ENCODE peak calls at places on chromosome 19, in seven cellular contexts. Y is cardiac muscle cell; V is iPS DF 6.9; S is CD8-positive, alpha-beta memory T cell; N is CD8-positive, alpha-beta T cell; A is stomach; Z is vagina. B is an unnamed sample.

GRCh38 chr19:51354742-51355148 is 11.4 kb downstream of the ETFB start:
- DNase-seq in Z (no peak), Y (peak), S (no peak), N (no peak), V (no peak), A (no peak), B (peak)

GRCh38 chr19:30504272-30504671 is 132.1 kb downstream of the ZNF536 start:
- DNase-seq in V (no peak), Z (no peak), Y (no peak), N (no peak), S (no peak), A (no peak), B (no peak)

GRCh38 chr19:32928806-32929205 is 43.0 kb downstream of the CEP89 start:
- DNase-seq in A (no peak), N (no peak), S (no peak), Y (no peak), Z (no peak), V (no peak), B (no peak)

GRCh38 chr19:23996549-23996948 is 81.9 kb downstream of the ZNF726 start:
- DNase-seq in V (peak), Y (no peak), A (no peak), S (no peak), Z (no peak), N (no peak), B (no peak)

GRCh38 chr19:2171349-2172145 is 7.8 kb downstream of the DOT1L start:
- DNase-seq in Z (no peak), Y (peak), A (peak), V (no peak), N (peak), S (peak), B (peak)

GRCh38 chr19:55319786-55320185 is 5.4 kb downstream of the TMEM150B start:
- DNase-seq in Z (no peak), Y (peak), A (no peak), N (no peak), V (no peak), S (no peak), B (no peak)

GRCh38 chr19:14059093-14059480 is 2.8 kb downstream of the PALM3 start:
- DNase-seq in Z (no peak), S (peak), A (peak), V (no peak), N (no peak), Y (peak), B (peak)

GRCh38 chr19:4580021-4580901 is 20.8 kb upstream of the SEMA6B start:
- DNase-seq in Z (no peak), N (no peak), Y (no peak), A (no peak), S (no peak), V (no peak), B (no peak)

GRCh38 chr19:9986787-9987281 is 23.5 kb downstream of the COL5A3 start:
- DNase-seq in V (no peak), Z (no peak), Y (peak), N (no peak), A (no peak), S (no peak), B (no peak)

GRCh38 chr19:40798223-40798996 is 581 bp upstream of the EGLN2 start:
- DNase-seq in S (peak), V (peak), A (peak), Z (peak), N (peak), Y (peak), B (peak)

GRCh38 chr19:30004403-30004802 is 62.4 kb downstream of the URI1 start:
- DNase-seq in S (no peak), Y (no peak), Z (no peak), N (no peak), A (no peak), V (no peak), B (no peak)

GRCh38 chr19:23762884-23763711 is 4.4 kb upstream of the ZNF681 start:
- DNase-seq in S (peak), A (peak), V (peak), Z (no peak), Y (peak), N (peak), B (peak)

GRCh38 chr19:995051-995827 is 5.0 kb upstream of the GRIN3B start:
- DNase-seq in A (no peak), V (no peak), N (no peak), Y (no peak), Z (no peak), S (no peak), B (no peak)

GRCh38 chr19:15048128-15048527 is 1.2 kb upstream of the CASP14 start:
- DNase-seq in N (no peak), V (no peak), Z (no peak), S (no peak), Y (no peak), A (no peak), B (no peak)

GRCh38 chr19:40510526-40511115 is 43.8 kb downstream of the SPTBN4 start:
- DNase-seq in N (no peak), V (no peak), Z (no peak), S (no peak), Y (no peak), A (no peak), B (no peak)

GRCh38 chr19:12689012-12689411 is 1.2 kb downstream of the GNG14 start:
- DNase-seq in Y (no peak), Z (no peak), V (no peak), N (no peak), A (no peak), S (no peak), B (no peak)

GRCh38 chr19:41564515-41565383 is 11.2 kb upstream of the CEACAM21 start:
- DNase-seq in V (no peak), A (no peak), N (no peak), S (no peak), Z (no peak), Y (no peak), B (no peak)

GRCh38 chr19:40467007-40467565 is 285 bp downstream of the SPTBN4 start:
- DNase-seq in N (no peak), Z (no peak), A (no peak), S (no peak), Y (no peak), V (no peak), B (no peak)

GRCh38 chr19:43555185-43555770 is 20.0 kb downstream of the XRCC1 start:
- DNase-seq in N (peak), S (peak), A (peak), Y (peak), Z (no peak), V (peak), B (peak)

GRCh38 chr19:44585371-44586141 is 27.8 kb upstream of the IGSF23 start:
- DNase-seq in V (no peak), N (no peak), Y (peak), A (no peak), Z (no peak), S (no peak), B (no peak)

GRCh38 chr19:5090780-5091575 is 122.1 kb downstream of the KDM4B start:
- DNase-seq in Z (no peak), V (no peak), A (peak), N (no peak), S (no peak), Y (peak), B (no peak)

GRCh38 chr19:55623130-55623868 is 1.1 kb downstream of the ZNF784 start:
- DNase-seq in V (no peak), S (no peak), Y (no peak), Z (no peak), N (no peak), A (no peak), B (no peak)

GRCh38 chr19:13834308-13834790 is 39.1 kb downstream of the ZSWIM4 start:
- DNase-seq in N (no peak), A (no peak), V (no peak), Y (peak), S (peak), Z (no peak), B (no peak)

GRCh38 chr19:29478578-29479565 is 46.9 kb upstream of the VSTM2B start:
- DNase-seq in N (no peak), V (peak), Z (peak), Y (no peak), S (no peak), A (no peak), B (no peak)

GRCh38 chr19:53182202-53182601 is 11.0 kb downstream of the ZNF665 start:
- DNase-seq in Y (no peak), A (no peak), S (no peak), Z (no peak), N (no peak), V (no peak), B (no peak)

GRCh38 chr19:50333737-50334617 is 4.8 kb upstream of the KCNC3 start:
- DNase-seq in S (peak), Z (no peak), Y (peak), A (peak), N (peak), V (no peak), B (no peak)

GRCh38 chr19:14146789-14147216 is 10.4 kb upstream of the ASF1B start:
- DNase-seq in V (no peak), Y (peak), Z (no peak), A (no peak), S (no peak), N (no peak), B (no peak)

GRCh38 chr19:41888926-41889325 is 5.9 kb downstream of the ARHGEF1 start:
- DNase-seq in Y (no peak), A (no peak), V (no peak), S (peak), Z (no peak), N (no peak), B (peak)

GRCh38 chr19:12788682-12789097 is 2.6 kb upstream of the JUNB start:
- DNase-seq in S (peak), A (peak), Z (no peak), N (no peak), Y (peak), V (no peak), B (peak)

GRCh38 chr19:16117594-16118033 is 5.9 kb downstream of the RAB8A start:
- DNase-seq in S (no peak), Y (no peak), A (no peak), N (no peak), V (no peak), Z (no peak), B (no peak)

GRCh38 chr19:56253737-56254136 is 18.8 kb upstream of the EDDM13 start:
- DNase-seq in Z (no peak), S (peak), A (no peak), N (no peak), V (no peak), Y (peak), B (peak)

GRCh38 chr19:31391518-31391917 is 42.3 kb upstream of the TSHZ3 start:
- DNase-seq in N (no peak), V (no peak), Y (no peak), Z (no peak), S (no peak), A (no peak), B (no peak)

DNA sequence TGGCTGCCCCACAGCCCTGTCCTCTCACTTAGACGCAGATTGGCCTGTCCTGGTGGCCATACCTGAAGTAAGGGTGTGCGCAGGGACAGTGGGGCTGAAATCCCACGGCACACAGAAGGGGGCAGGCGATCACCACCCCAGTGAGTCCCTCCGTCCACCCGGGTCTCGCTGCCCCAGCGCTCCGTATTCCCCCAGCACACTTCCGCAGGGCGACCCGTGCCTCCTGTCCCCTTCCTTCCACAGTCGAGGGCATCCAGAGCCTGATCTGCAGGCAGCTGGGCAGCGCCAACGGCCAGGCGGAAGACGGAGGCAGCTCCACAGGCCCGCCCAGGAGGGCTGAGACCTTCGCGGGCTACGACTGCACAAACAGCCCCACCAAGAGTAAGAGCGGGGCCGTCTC is 25.3 kb downstream of the PEX11G start:
- DNase-seq in Y (no peak), S (no peak), Z (no peak), V (no peak), A (no peak), N (no peak), B (no peak)
- H3K27ac ChIP-seq in Y (no peak), S (no peak), Z (no peak), V (no peak), A (no peak), N (no peak), B (no peak)

GRCh38 chr19:17860331-17860992 is 752 bp downstream of the RPL18A start:
- DNase-seq in Z (no peak), S (no peak), Y (no peak), N (no peak), V (no peak), A (no peak), B (no peak)

GRCh38 chr19:17861542-17862402 is 2.1 kb downstream of the RPL18A start:
- DNase-seq in N (no peak), S (no peak), Y (no peak), V (no peak), A (no peak), Z (no peak), B (no peak)

GRCh38 chr19:17863520-17864182 is 3.9 kb downstream of the RPL18A start:
- DNase-seq in A (no peak), N (no peak), Z (no peak), S (no peak), V (no peak), Y (no peak), B (no peak)

GRCh38 chr19:17860993-17861360 is 1.3 kb downstream of the RPL18A start:
- DNase-seq in V (no peak), Z (no peak), S (no peak), N (no peak), Y (no peak), A (no peak), B (no peak)

DNA sequence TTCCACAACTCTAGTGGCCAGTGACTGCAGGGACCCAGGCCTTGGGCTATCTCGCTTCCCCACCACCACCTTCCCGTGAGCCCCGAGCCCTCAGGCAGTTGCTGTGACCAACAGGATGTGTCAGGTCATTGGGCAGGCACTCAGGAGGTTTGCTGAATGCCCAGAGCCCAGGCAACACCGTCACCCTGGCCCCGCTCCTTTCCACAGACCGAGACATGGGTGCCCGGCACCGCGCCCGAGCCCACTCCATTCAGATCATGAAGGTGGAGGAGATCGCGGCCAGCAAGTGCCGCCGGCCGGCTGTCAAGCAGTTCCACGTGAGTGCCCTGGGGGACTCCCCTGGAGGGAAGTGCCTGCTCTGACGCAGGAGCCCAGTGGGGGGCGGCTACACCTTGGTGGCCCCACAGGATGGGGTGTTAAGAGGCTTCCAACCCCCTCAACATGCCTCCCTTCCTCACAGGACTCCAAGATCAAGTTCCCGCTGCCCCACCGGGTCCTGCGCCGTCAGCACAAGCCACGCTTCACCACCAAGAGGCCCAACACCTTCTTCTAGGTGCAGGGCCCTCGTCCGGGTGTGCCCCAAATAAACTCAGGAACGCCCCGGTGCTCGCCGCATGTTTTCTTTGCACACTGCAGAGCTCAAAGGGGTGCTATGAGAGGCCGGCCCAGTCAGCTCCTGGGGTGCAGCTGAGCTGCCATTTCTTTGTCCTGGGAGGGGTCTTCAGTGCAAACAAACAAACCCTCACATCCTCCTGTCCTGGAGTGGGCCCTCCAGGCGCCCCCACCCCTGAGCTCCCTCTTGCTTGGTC is 3.2 kb downstream of the RPL18A start:
- DNase-seq in S (no peak), V (no peak), Y (no peak), N (no peak), Z (no peak), A (no peak), B (no peak)
- H3K27ac ChIP-seq in S (no peak), V (no peak), Y (no peak), N (no peak), Z (no peak), A (peak), B (no peak)

GRCh38 chr19:3458229-3458555 is 22.1 kb downstream of the SMIM24 start:
- DNase-seq in V (no peak), Y (no peak), N (no peak), A (no peak), S (no peak), Z (no peak), B (no peak)

GRCh38 chr19:3459965-3460582 is 20.3 kb downstream of the SMIM24 start:
- DNase-seq in A (no peak), Z (no peak), V (no peak), Y (no peak), N (no peak), S (no peak), B (no peak)

GRCh38 chr19:3457531-3458228 is 22.6 kb downstream of the SMIM24 start:
- DNase-seq in V (no peak), A (no peak), N (no peak), Z (no peak), S (no peak), Y (peak), B (no peak)

GRCh38 chr19:3458595-3459284 is 21.6 kb downstream of the SMIM24 start:
- DNase-seq in S (no peak), Z (no peak), Y (peak), N (no peak), V (no peak), A (no peak), B (no peak)

DNA sequence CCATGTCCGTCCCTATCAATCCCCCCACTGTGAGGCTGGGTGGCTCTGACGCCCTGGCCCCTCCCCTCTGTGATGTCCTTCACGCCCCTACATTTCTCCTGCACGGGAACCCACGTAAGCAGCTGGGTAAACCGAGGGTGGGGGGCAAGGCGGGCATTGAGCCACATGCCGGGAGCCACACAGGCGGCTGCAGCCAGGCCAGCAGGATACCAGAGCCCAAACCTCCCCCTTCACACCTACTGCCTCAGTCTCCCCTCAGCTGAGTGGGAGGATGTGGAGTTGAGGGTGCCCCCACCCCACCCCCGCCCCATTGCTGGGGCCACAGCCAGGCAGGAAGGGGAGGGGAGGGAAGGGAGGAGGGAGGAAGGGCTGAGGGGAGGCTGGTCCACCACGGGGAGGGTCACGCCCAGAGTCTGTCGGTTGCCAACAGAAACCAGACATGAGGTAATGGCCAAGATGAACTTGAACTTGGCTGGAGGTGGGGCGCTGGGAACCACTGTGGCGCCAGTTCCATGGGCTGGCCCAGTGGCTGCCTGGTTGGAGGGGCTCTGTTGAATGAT is 20.9 kb downstream of the SMIM24 start:
- DNase-seq in Z (no peak), S (no peak), A (peak), V (no peak), Y (peak), N (no peak), B (no peak)
- H3K27ac ChIP-seq in Z (peak), S (no peak), A (peak), V (no peak), Y (no peak), N (no peak), B (no peak)

GRCh38 chr19:3194703-3195087 is 9.0 kb downstream of the NCLN start:
- DNase-seq in Y (no peak), A (no peak), Z (no peak), N (no peak), S (no peak), V (no peak), B (no peak)

GRCh38 chr19:3194063-3194702 is 8.5 kb downstream of the NCLN start:
- DNase-seq in Z (no peak), Y (no peak), S (no peak), A (no peak), V (no peak), N (no peak), B (no peak)

GRCh38 chr19:3192228-3192635 is 6.5 kb downstream of the NCLN start:
- DNase-seq in V (no peak), N (no peak), A (no peak), S (no peak), Y (no peak), Z (no peak), B (no peak)

GRCh38 chr19:3192684-3193083 is 7.0 kb downstream of the NCLN start:
- DNase-seq in V (no peak), A (no peak), N (no peak), S (no peak), Z (no peak), Y (no peak), B (no peak)

GRCh38 chr19:3193256-3194062 is 7.7 kb downstream of the NCLN start:
- DNase-seq in Y (no peak), Z (no peak), S (no peak), A (no peak), V (no peak), N (no peak), B (no peak)
- H3K27ac ChIP-seq in Y (no peak), Z (no peak), S (no peak), A (no peak), V (no peak), N (no peak), B (no peak)

DNA sequence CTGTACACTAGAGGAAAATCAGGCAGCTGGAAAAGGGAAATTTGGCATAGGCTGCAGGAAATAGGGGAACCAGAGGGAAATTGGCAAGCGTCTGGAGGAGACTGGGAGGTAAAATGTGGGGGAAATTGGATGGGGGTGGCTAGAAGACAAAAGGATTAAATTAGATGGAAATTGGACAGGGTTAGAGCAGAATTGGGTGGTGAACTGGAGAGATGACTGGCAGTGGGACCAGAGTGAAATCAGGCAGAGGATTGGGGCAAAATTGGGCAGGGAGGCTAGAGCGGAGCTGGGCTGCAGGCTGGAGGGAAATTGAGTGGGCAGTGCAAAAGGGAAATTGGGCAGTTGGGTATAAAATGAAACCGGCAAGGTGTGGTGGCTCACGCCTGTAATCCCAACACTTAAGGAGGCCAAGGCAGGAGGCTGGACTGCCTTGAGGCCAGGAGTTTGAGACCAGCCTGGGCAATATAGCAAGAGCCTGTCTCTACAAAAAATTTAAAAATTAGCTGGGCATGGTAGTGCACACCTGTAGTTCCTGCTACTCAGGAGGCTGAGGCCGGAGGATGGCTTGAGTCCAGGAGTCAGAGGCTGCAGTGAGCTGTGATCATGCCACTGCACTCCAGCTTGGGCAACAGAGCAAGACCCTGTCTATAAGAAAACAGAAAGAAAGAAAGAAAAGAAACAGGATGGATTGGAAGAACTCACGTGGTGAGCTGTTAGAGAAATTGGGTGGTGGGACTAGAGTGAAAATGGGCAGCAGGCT is 7.5 kb downstream of the LRFN3 start:
- DNase-seq in Z (no peak), Y (no peak), A (no peak), S (no peak), V (no peak), N (no peak), B (no peak)
- H3K27ac ChIP-seq in Z (no peak), Y (no peak), A (no peak), S (no peak), V (no peak), N (no peak), B (no peak)

GRCh38 chr19:11092181-11092538 is 2.9 kb downstream of the LDLR start:
- DNase-seq in N (no peak), V (no peak), S (peak), Y (peak), A (no peak), Z (no peak), B (no peak)
- H3K27ac ChIP-seq in N (peak), V (no peak), S (peak), Y (peak), A (peak), Z (peak), B (peak)

GRCh38 chr19:18419195-18419698 is at the start of gene SSBP4:
- DNase-seq in Y (peak), N (peak), V (no peak), S (peak), A (peak), Z (no peak), B (peak)
- H3K27ac ChIP-seq in Y (peak), N (no peak), V (no peak), S (peak), A (peak), Z (peak), B (peak)